ENCODE peak calls at places on chromosome 2, in eight cellular contexts. K, R, L, V, E, D, C and Y are unnamed samples.

GRCh38 chr2:63099032-63099431 is 48.4 kb downstream of the OTX1 start:
- DNase-seq in K (no peak), R (no peak), L (no peak), V (no peak), E (no peak), D (no peak), C (no peak), Y (no peak)

GRCh38 chr2:60555794-60556161 is 2.3 kb upstream of the BCL11A start:
- DNase-seq in K (no peak), R (no peak), L (no peak), V (no peak), E (no peak), D (no peak), C (peak), Y (peak)

GRCh38 chr2:18047896-18048657 is 169.6 kb downstream of the KCNS3 start:
- DNase-seq in K (peak), R (no peak), L (no peak), V (peak), E (no peak), D (no peak), C (no peak), Y (no peak)

GRCh38 chr2:24206242-24206641 is 31.4 kb downstream of the FAM228A start:
- DNase-seq in K (no peak), R (no peak), L (no peak), V (no peak), E (no peak), D (no peak), C (no peak), Y (no peak)

GRCh38 chr2:241015439-241015838 is 17.0 kb downstream of the SNED1 start:
- DNase-seq in K (no peak), R (no peak), L (no peak), V (no peak), E (no peak), D (no peak), C (no peak), Y (no peak)

GRCh38 chr2:42859801-42860200 is 67.4 kb upstream of the HAAO start:
- DNase-seq in K (no peak), R (no peak), L (no peak), V (no peak), E (no peak), D (no peak), C (no peak), Y (no peak)

GRCh38 chr2:238502088-238502810 is 75.5 kb downstream of the ASB1 start:
- DNase-seq in K (no peak), R (no peak), L (no peak), V (no peak), E (no peak), D (no peak), C (no peak), Y (no peak)

GRCh38 chr2:37644191-37644590 is 27.3 kb downstream of the CDC42EP3 start:
- DNase-seq in K (no peak), R (no peak), L (no peak), V (no peak), E (no peak), D (no peak), C (no peak), Y (no peak)

GRCh38 chr2:30964334-30964733 is 157.1 kb upstream of the CAPN13 start:
- DNase-seq in K (no peak), R (no peak), L (no peak), V (no peak), E (no peak), D (no peak), C (no peak), Y (no peak)

GRCh38 chr2:150020221-150020620 is 432.6 kb upstream of the MMADHC start:
- DNase-seq in K (no peak), R (no peak), L (no peak), V (no peak), E (no peak), D (no peak), C (no peak), Y (no peak)

GRCh38 chr2:160993543-160994090 is 166.6 kb upstream of the TANK start:
- DNase-seq in K (no peak), R (no peak), L (no peak), V (no peak), E (no peak), D (no peak), C (no peak), Y (no peak)

GRCh38 chr2:66509326-66509811 is 74.4 kb downstream of the MEIS1 start:
- DNase-seq in K (no peak), R (no peak), L (no peak), V (no peak), E (no peak), D (no peak), C (peak), Y (no peak)

GRCh38 chr2:69762513-69763494 is 20.9 kb downstream of the ANXA4 start:
- DNase-seq in K (no peak), R (no peak), L (no peak), V (no peak), E (no peak), D (no peak), C (no peak), Y (no peak)

GRCh38 chr2:58614259-58614658 is 373.1 kb upstream of the FANCL start:
- DNase-seq in K (no peak), R (peak), L (no peak), V (no peak), E (no peak), D (no peak), C (no peak), Y (no peak)

DNA sequence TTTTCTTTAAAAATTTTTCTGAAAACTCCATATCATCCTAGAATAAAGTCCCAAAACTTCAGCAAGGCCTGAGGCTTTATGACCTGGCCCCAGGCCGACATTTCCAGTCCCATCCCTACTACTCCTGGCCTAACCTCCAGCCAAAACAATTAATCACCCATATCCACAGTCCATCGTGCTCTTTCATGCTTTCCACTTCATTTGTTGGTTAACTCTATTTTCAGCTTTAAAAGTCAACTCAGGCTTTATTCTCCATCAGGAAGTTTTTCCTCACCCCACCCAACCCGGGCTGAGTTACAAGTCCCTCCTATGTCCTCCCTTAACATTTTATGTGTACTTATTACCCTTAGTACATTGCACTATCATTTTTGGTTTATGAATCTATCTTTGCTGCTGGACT is 27.7 kb upstream of the SPTBN1 start:
- DNase-seq in K (no peak), R (no peak), L (no peak), V (no peak), E (no peak), D (no peak), C (no peak), Y (no peak)
- TF ChIP-seq REST in K (no peak), R (no peak), L (no peak), V (no peak), E (no peak), D (no peak), C (no peak), Y (no peak)

GRCh38 chr2:85665264-85665937 is 2.6 kb downstream of the SFTPB start:
- DNase-seq in K (no peak), R (no peak), L (no peak), V (no peak), E (no peak), D (no peak), C (no peak), Y (no peak)

GRCh38 chr2:85666016-85666415 is 2.0 kb downstream of the SFTPB start:
- DNase-seq in K (no peak), R (no peak), L (no peak), V (no peak), E (no peak), D (no peak), C (no peak), Y (no peak)

GRCh38 chr2:85662899-85663683 is 4.9 kb downstream of the SFTPB start:
- DNase-seq in K (peak), R (no peak), L (peak), V (no peak), E (peak), D (peak), C (no peak), Y (no peak)

GRCh38 chr2:85666435-85666924 is 1.5 kb downstream of the SFTPB start:
- DNase-seq in K (no peak), R (no peak), L (no peak), V (no peak), E (no peak), D (no peak), C (no peak), Y (peak)

DNA sequence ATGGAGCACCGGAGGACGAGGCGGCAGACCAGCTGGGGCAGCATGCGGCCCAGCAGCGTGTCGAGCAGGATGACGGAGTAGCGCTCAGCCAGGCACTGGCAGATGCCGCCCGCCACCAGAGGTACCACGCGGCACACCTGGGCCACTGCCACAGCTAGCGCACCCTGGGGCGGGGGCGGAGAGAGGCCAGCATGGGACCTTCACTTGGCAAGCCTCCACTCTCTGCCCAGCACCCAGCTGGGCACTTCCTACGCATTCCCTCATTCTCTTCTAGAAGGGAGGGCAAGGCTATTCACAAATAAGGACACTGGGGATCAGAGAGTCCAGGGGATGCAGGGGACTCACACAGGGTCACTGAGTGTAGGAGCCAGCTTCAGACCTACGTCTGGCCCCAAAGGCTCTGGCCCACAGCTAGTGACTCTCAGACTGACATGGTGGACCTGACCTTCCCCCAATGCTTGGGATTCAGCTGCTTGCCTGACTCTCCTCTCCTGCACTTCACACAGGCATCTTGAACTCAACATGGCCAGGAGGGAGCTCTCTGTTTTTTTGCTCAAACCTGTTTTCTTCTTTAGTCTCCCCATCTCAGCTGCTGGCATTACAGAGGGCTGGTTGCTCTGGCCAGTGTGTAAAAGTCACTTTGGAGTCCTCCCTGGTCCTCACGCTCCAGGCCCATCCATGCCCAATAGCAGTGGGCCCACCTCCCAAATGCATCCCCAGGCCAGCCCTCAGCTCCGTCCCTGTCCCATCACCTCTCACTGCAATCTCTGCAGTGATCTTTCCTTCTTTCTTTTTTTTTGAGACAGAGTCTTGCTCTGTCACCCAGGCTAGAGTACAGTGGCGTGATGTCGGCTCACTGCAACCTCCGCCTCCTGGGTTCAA is 4.1 kb downstream of the SFTPB start:
- DNase-seq in K (no peak), R (no peak), L (no peak), V (no peak), E (no peak), D (no peak), C (no peak), Y (no peak)
- TF ChIP-seq REST in K (no peak), R (no peak), L (no peak), V (no peak), E (no peak), D (no peak), C (no peak), Y (no peak)

DNA sequence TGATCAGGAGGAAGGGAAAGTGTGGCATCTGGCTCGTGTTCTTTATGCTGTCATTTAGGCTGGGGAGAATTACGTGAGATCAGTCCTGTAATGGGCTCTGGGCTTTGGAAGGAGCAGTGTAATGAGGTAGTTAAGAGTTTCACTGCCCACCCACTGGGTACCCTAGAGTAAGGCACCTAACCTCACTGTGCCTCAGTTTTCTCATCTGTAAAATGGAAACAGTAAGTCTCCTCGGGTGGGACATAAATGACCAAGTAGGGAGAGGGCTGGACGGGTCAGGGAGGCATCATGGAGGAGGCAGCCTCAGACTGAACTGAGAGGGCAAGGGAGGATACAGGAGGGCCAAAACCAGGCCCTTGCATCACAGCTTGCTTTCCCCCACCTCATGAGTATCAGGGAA is 97.3 kb upstream of the MCFD2 start:
- DNase-seq in K (no peak), R (no peak), L (no peak), V (no peak), E (no peak), D (no peak), C (no peak), Y (no peak)
- TF ChIP-seq REST in K (no peak), R (no peak), L (no peak), V (no peak), E (no peak), D (no peak), C (no peak), Y (no peak)

GRCh38 chr2:204277226-204277625 is 268.0 kb upstream of the PARD3B start:
- DNase-seq in K (no peak), R (no peak), L (no peak), V (no peak), E (no peak), D (no peak), C (no peak), Y (no peak)

GRCh38 chr2:204282525-204282924 is 262.8 kb upstream of the PARD3B start:
- DNase-seq in K (no peak), R (no peak), L (no peak), V (no peak), E (peak), D (no peak), C (peak), Y (no peak)

GRCh38 chr2:204274991-204275390 is 270.3 kb upstream of the PARD3B start:
- DNase-seq in K (no peak), R (no peak), L (no peak), V (no peak), E (no peak), D (no peak), C (no peak), Y (no peak)

GRCh38 chr2:204282081-204282480 is 263.2 kb upstream of the PARD3B start:
- DNase-seq in K (no peak), R (no peak), L (no peak), V (no peak), E (no peak), D (no peak), C (no peak), Y (no peak)

DNA sequence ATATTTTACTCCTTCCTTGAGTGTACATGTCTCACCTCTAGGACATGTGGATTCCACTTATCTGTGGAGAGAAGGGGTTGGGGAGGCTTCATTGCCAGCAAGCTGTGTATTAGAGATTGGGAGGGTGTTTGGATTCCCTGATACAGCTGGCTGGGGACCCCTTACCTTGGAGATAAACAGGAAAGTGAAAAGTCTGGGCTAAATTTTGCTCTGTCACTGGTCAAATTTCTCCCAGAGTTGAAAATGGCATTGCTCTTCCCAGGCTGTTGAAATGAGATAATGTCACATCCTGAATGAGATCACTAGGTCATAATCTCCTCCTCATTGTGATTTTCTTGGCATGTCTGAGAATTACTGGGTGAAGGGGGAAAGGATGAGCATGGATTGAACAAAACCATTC is 265.0 kb upstream of the PARD3B start:
- DNase-seq in K (no peak), R (no peak), L (no peak), V (no peak), E (no peak), D (no peak), C (no peak), Y (no peak)
- TF ChIP-seq REST in K (no peak), R (no peak), L (no peak), V (no peak), E (no peak), D (no peak), C (no peak), Y (no peak)